ENCODE peak calls at places on chromosomes 12 and 14, in ten cellular contexts. One of them, this sample, is unnamed.

GRCh38 chr12:4781212-4781611 is 61.0 kb downstream of the GALNT8 start:
- DNase-seq in B cell: no peak
- DNase-seq in PC-3: peak
- DNase-seq in AG10803: no peak
- DNase-seq in type B pancreatic cell: no peak
- DNase-seq in endothelial cell: no peak
- DNase-seq in mammary epithelial cell: peak
- DNase-seq in progenitor cell of endocrine pancreas: no peak
- DNase-seq in cardiac muscle cell: no peak
- DNase-seq in GM13976: no peak
- DNase-seq in this sample: no peak

GRCh38 chr14:41604793-41605534 is 1.7 kb upstream of the LRFN5 start:
- DNase-seq in progenitor cell of endocrine pancreas: peak
- DNase-seq in endothelial cell: peak
- DNase-seq in cardiac muscle cell: peak
- DNase-seq in PC-3: no peak
- DNase-seq in type B pancreatic cell: peak
- DNase-seq in GM13976: no peak
- DNase-seq in AG10803: peak
- DNase-seq in mammary epithelial cell: no peak
- DNase-seq in B cell: no peak
- DNase-seq in this sample: no peak

GRCh38 chr14:84857571-84857970 is 672.4 kb upstream of the FLRT2 start:
- DNase-seq in endothelial cell: no peak
- DNase-seq in cardiac muscle cell: no peak
- DNase-seq in mammary epithelial cell: peak
- DNase-seq in PC-3: peak
- DNase-seq in GM13976: no peak
- DNase-seq in B cell: no peak
- DNase-seq in type B pancreatic cell: no peak
- DNase-seq in progenitor cell of endocrine pancreas: no peak
- DNase-seq in AG10803: no peak
- DNase-seq in this sample: no peak

GRCh38 chr12:98453070-98453469 is 62.3 kb upstream of the TMPO start:
- DNase-seq in PC-3: no peak
- DNase-seq in GM13976: no peak
- DNase-seq in mammary epithelial cell: no peak
- DNase-seq in progenitor cell of endocrine pancreas: no peak
- DNase-seq in AG10803: no peak
- DNase-seq in cardiac muscle cell: no peak
- DNase-seq in type B pancreatic cell: peak
- DNase-seq in B cell: no peak
- DNase-seq in endothelial cell: no peak
- DNase-seq in this sample: peak

GRCh38 chr14:100776681-100777365 is 49.1 kb upstream of the MEG3 start:
- DNase-seq in mammary epithelial cell: no peak
- DNase-seq in progenitor cell of endocrine pancreas: no peak
- DNase-seq in B cell: no peak
- DNase-seq in cardiac muscle cell: no peak
- DNase-seq in AG10803: no peak
- DNase-seq in PC-3: no peak
- DNase-seq in endothelial cell: no peak
- DNase-seq in type B pancreatic cell: peak
- DNase-seq in GM13976: peak
- DNase-seq in this sample: no peak

GRCh38 chr14:98170580-98170979 is 1101.4 kb downstream of the BCL11B start:
- DNase-seq in PC-3: no peak
- DNase-seq in GM13976: no peak
- DNase-seq in endothelial cell: no peak
- DNase-seq in AG10803: no peak
- DNase-seq in B cell: no peak
- DNase-seq in cardiac muscle cell: no peak
- DNase-seq in type B pancreatic cell: no peak
- DNase-seq in mammary epithelial cell: no peak
- DNase-seq in progenitor cell of endocrine pancreas: no peak
- DNase-seq in this sample: no peak

GRCh38 chr12:10213168-10214130 is 772 bp downstream of the GABARAPL1 start:
- DNase-seq in progenitor cell of endocrine pancreas: peak
- DNase-seq in endothelial cell: peak
- DNase-seq in cardiac muscle cell: peak
- DNase-seq in mammary epithelial cell: peak
- DNase-seq in GM13976: peak
- DNase-seq in AG10803: peak
- DNase-seq in type B pancreatic cell: no peak
- DNase-seq in PC-3: peak
- DNase-seq in B cell: peak
- DNase-seq in this sample: peak

GRCh38 chr14:68624541-68625220 is 168.2 kb downstream of the ZFP36L1 start:
- DNase-seq in cardiac muscle cell: no peak
- DNase-seq in progenitor cell of endocrine pancreas: no peak
- DNase-seq in AG10803: no peak
- DNase-seq in B cell: no peak
- DNase-seq in mammary epithelial cell: no peak
- DNase-seq in type B pancreatic cell: peak
- DNase-seq in GM13976: no peak
- DNase-seq in endothelial cell: no peak
- DNase-seq in PC-3: no peak
- DNase-seq in this sample: no peak

GRCh38 chr12:27244680-27245005 is 557 bp downstream of the STK38L start:
- DNase-seq in mammary epithelial cell: peak
- DNase-seq in PC-3: peak
- DNase-seq in GM13976: no peak
- DNase-seq in endothelial cell: no peak
- DNase-seq in cardiac muscle cell: peak
- DNase-seq in progenitor cell of endocrine pancreas: no peak
- DNase-seq in type B pancreatic cell: no peak
- DNase-seq in AG10803: peak
- DNase-seq in B cell: no peak
- DNase-seq in this sample: no peak

GRCh38 chr12:27243006-27243405 is 1.1 kb upstream of the STK38L start:
- DNase-seq in endothelial cell: no peak
- DNase-seq in progenitor cell of endocrine pancreas: no peak
- DNase-seq in PC-3: no peak
- DNase-seq in GM13976: no peak
- DNase-seq in mammary epithelial cell: no peak
- DNase-seq in AG10803: no peak
- DNase-seq in cardiac muscle cell: no peak
- DNase-seq in type B pancreatic cell: no peak
- DNase-seq in B cell: no peak
- DNase-seq in this sample: no peak

GRCh38 chr12:27246141-27246540 is 2.1 kb downstream of the STK38L start:
- DNase-seq in progenitor cell of endocrine pancreas: no peak
- DNase-seq in PC-3: no peak
- DNase-seq in cardiac muscle cell: no peak
- DNase-seq in type B pancreatic cell: no peak
- DNase-seq in AG10803: no peak
- DNase-seq in endothelial cell: no peak
- DNase-seq in B cell: no peak
- DNase-seq in mammary epithelial cell: no peak
- DNase-seq in GM13976: no peak
- DNase-seq in this sample: no peak

GRCh38 chr12:27245039-27245438 is 953 bp downstream of the STK38L start:
- DNase-seq in B cell: peak
- DNase-seq in AG10803: no peak
- DNase-seq in PC-3: peak
- DNase-seq in type B pancreatic cell: no peak
- DNase-seq in endothelial cell: no peak
- DNase-seq in mammary epithelial cell: no peak
- DNase-seq in progenitor cell of endocrine pancreas: no peak
- DNase-seq in cardiac muscle cell: peak
- DNase-seq in GM13976: no peak
- DNase-seq in this sample: no peak

GRCh38 chr12:27243804-27244679 is at the start of gene STK38L:
- DNase-seq in AG10803: peak
- DNase-seq in mammary epithelial cell: peak
- DNase-seq in endothelial cell: peak
- DNase-seq in progenitor cell of endocrine pancreas: peak
- DNase-seq in PC-3: peak
- DNase-seq in GM13976: peak
- DNase-seq in cardiac muscle cell: peak
- DNase-seq in B cell: peak
- DNase-seq in type B pancreatic cell: peak
- DNase-seq in this sample: peak
- TF ChIP-seq CTCF in AG10803: peak
- TF ChIP-seq CTCF in mammary epithelial cell: peak
- TF ChIP-seq CTCF in endothelial cell: no peak
- TF ChIP-seq CTCF in progenitor cell of endocrine pancreas: peak
- TF ChIP-seq CTCF in PC-3: peak
- TF ChIP-seq CTCF in GM13976: no peak
- TF ChIP-seq CTCF in cardiac muscle cell: peak
- TF ChIP-seq CTCF in B cell: no peak
- TF ChIP-seq CTCF in type B pancreatic cell: peak
- TF ChIP-seq CTCF in this sample: no peak

GRCh38 chr12:6084969-6085450 is 39.5 kb downstream of the VWF start:
- DNase-seq in GM13976: no peak
- DNase-seq in B cell: no peak
- DNase-seq in PC-3: no peak
- DNase-seq in AG10803: no peak
- DNase-seq in mammary epithelial cell: no peak
- DNase-seq in endothelial cell: no peak
- DNase-seq in cardiac muscle cell: no peak
- DNase-seq in type B pancreatic cell: no peak
- DNase-seq in progenitor cell of endocrine pancreas: no peak
- DNase-seq in this sample: no peak

GRCh38 chr12:6084261-6084968 is 40.1 kb downstream of the VWF start:
- DNase-seq in endothelial cell: no peak
- DNase-seq in cardiac muscle cell: peak
- DNase-seq in progenitor cell of endocrine pancreas: no peak
- DNase-seq in AG10803: peak
- DNase-seq in mammary epithelial cell: peak
- DNase-seq in GM13976: no peak
- DNase-seq in B cell: no peak
- DNase-seq in type B pancreatic cell: no peak
- DNase-seq in PC-3: peak
- DNase-seq in this sample: no peak

GRCh38 chr12:6083606-6084005 is 40.9 kb downstream of the VWF start:
- DNase-seq in type B pancreatic cell: no peak
- DNase-seq in cardiac muscle cell: no peak
- DNase-seq in GM13976: no peak
- DNase-seq in PC-3: no peak
- DNase-seq in progenitor cell of endocrine pancreas: no peak
- DNase-seq in mammary epithelial cell: no peak
- DNase-seq in B cell: no peak
- DNase-seq in endothelial cell: no peak
- DNase-seq in AG10803: no peak
- DNase-seq in this sample: no peak

GRCh38 chr12:6085841-6086240 is 38.6 kb downstream of the VWF start:
- DNase-seq in PC-3: no peak
- DNase-seq in type B pancreatic cell: no peak
- DNase-seq in endothelial cell: no peak
- DNase-seq in B cell: no peak
- DNase-seq in GM13976: no peak
- DNase-seq in AG10803: no peak
- DNase-seq in progenitor cell of endocrine pancreas: no peak
- DNase-seq in mammary epithelial cell: no peak
- DNase-seq in cardiac muscle cell: no peak
- DNase-seq in this sample: no peak

DNA sequence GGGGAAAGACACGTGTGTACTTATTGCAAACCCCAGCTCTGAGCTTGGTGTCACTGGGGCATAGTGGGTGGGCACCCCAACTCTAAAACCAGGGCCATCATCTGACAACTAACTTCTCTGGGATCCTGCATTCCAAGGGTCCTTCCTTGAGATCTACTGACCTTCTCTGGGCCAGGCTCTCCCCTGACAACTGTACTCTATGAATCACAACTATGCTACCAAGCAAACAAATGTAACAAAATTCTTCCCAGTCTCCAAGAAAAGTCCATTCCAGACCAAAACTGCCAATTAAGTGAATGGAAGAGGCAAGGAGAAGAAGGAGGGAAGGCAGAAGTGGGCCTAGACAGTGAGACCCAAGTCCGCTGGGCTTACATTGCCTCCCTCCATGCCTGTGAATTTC is 38.2 kb downstream of the VWF start:
- DNase-seq in cardiac muscle cell: no peak
- DNase-seq in endothelial cell: no peak
- DNase-seq in type B pancreatic cell: no peak
- DNase-seq in AG10803: no peak
- DNase-seq in B cell: no peak
- DNase-seq in progenitor cell of endocrine pancreas: no peak
- DNase-seq in GM13976: no peak
- DNase-seq in mammary epithelial cell: no peak
- DNase-seq in PC-3: no peak
- DNase-seq in this sample: no peak
- TF ChIP-seq CTCF in cardiac muscle cell: no peak
- TF ChIP-seq CTCF in endothelial cell: no peak
- TF ChIP-seq CTCF in type B pancreatic cell: no peak
- TF ChIP-seq CTCF in AG10803: no peak
- TF ChIP-seq CTCF in B cell: no peak
- TF ChIP-seq CTCF in progenitor cell of endocrine pancreas: no peak
- TF ChIP-seq CTCF in GM13976: no peak
- TF ChIP-seq CTCF in mammary epithelial cell: no peak
- TF ChIP-seq CTCF in PC-3: no peak
- TF ChIP-seq CTCF in this sample: no peak

GRCh38 chr12:51222461-51222860 is 4.6 kb upstream of the POU6F1 start:
- DNase-seq in AG10803: no peak
- DNase-seq in B cell: no peak
- DNase-seq in type B pancreatic cell: no peak
- DNase-seq in GM13976: no peak
- DNase-seq in cardiac muscle cell: peak
- DNase-seq in PC-3: peak
- DNase-seq in progenitor cell of endocrine pancreas: no peak
- DNase-seq in mammary epithelial cell: no peak
- DNase-seq in endothelial cell: no peak
- DNase-seq in this sample: no peak

GRCh38 chr12:51224625-51225024 is 6.8 kb upstream of the POU6F1 start:
- DNase-seq in AG10803: no peak
- DNase-seq in cardiac muscle cell: no peak
- DNase-seq in progenitor cell of endocrine pancreas: no peak
- DNase-seq in endothelial cell: no peak
- DNase-seq in GM13976: no peak
- DNase-seq in PC-3: no peak
- DNase-seq in mammary epithelial cell: no peak
- DNase-seq in type B pancreatic cell: no peak
- DNase-seq in B cell: no peak
- DNase-seq in this sample: no peak

GRCh38 chr12:51227962-51228361 is 10.1 kb upstream of the POU6F1 start:
- DNase-seq in GM13976: no peak
- DNase-seq in PC-3: no peak
- DNase-seq in endothelial cell: no peak
- DNase-seq in mammary epithelial cell: no peak
- DNase-seq in AG10803: no peak
- DNase-seq in type B pancreatic cell: no peak
- DNase-seq in B cell: no peak
- DNase-seq in progenitor cell of endocrine pancreas: no peak
- DNase-seq in cardiac muscle cell: no peak
- DNase-seq in this sample: no peak

GRCh38 chr12:51229116-51229515 is 9.5 kb upstream of the DAZAP2 start:
- DNase-seq in AG10803: no peak
- DNase-seq in mammary epithelial cell: no peak
- DNase-seq in GM13976: no peak
- DNase-seq in type B pancreatic cell: no peak
- DNase-seq in endothelial cell: no peak
- DNase-seq in PC-3: no peak
- DNase-seq in cardiac muscle cell: no peak
- DNase-seq in B cell: no peak
- DNase-seq in progenitor cell of endocrine pancreas: no peak
- DNase-seq in this sample: no peak

GRCh38 chr12:51225800-51226199 is 7.9 kb upstream of the POU6F1 start:
- DNase-seq in cardiac muscle cell: no peak
- DNase-seq in endothelial cell: no peak
- DNase-seq in PC-3: no peak
- DNase-seq in type B pancreatic cell: no peak
- DNase-seq in AG10803: no peak
- DNase-seq in mammary epithelial cell: no peak
- DNase-seq in GM13976: no peak
- DNase-seq in progenitor cell of endocrine pancreas: no peak
- DNase-seq in B cell: no peak
- DNase-seq in this sample: no peak
- TF ChIP-seq CTCF in cardiac muscle cell: no peak
- TF ChIP-seq CTCF in endothelial cell: no peak
- TF ChIP-seq CTCF in PC-3: no peak
- TF ChIP-seq CTCF in type B pancreatic cell: no peak
- TF ChIP-seq CTCF in AG10803: no peak
- TF ChIP-seq CTCF in mammary epithelial cell: no peak
- TF ChIP-seq CTCF in GM13976: no peak
- TF ChIP-seq CTCF in progenitor cell of endocrine pancreas: no peak
- TF ChIP-seq CTCF in B cell: no peak
- TF ChIP-seq CTCF in this sample: no peak

GRCh38 chr14:92352158-92352985 is 29.4 kb downstream of the SLC24A4 start:
- DNase-seq in B cell: peak
- DNase-seq in type B pancreatic cell: no peak
- DNase-seq in PC-3: peak
- DNase-seq in progenitor cell of endocrine pancreas: no peak
- DNase-seq in AG10803: peak
- DNase-seq in GM13976: peak
- DNase-seq in endothelial cell: peak
- DNase-seq in mammary epithelial cell: peak
- DNase-seq in cardiac muscle cell: peak
- DNase-seq in this sample: peak
- TF ChIP-seq CTCF in B cell: no peak
- TF ChIP-seq CTCF in type B pancreatic cell: peak
- TF ChIP-seq CTCF in PC-3: peak
- TF ChIP-seq CTCF in progenitor cell of endocrine pancreas: peak
- TF ChIP-seq CTCF in AG10803: peak
- TF ChIP-seq CTCF in GM13976: peak
- TF ChIP-seq CTCF in endothelial cell: peak
- TF ChIP-seq CTCF in mammary epithelial cell: peak
- TF ChIP-seq CTCF in cardiac muscle cell: peak
- TF ChIP-seq CTCF in this sample: peak

This sample was measured in activated CD8-positive, alpha-beta T cell treated with anti-CD3 and anti-CD28 coated beads for 36 hours.